ENCODE peak calls at places on chromosomes 1 and 21, in nine cellular contexts. L, V, I, B, Z, D, W, N and C are unnamed samples.

GRCh38 chr1:243974451-243975292 is 76.4 kb upstream of the ZBTB18 start:
- DNase-seq in L (no peak), V (no peak), I (no peak), B (no peak), Z (no peak), D (peak), W (peak), N (no peak), C (peak)

GRCh38 chr1:12021616-12022015 is 2.3 kb downstream of the MIIP start:
- DNase-seq in L (no peak), V (no peak), I (no peak), B (no peak), Z (no peak), D (no peak), W (no peak), N (no peak), C (no peak)

GRCh38 chr1:28451011-28451410 is 54.8 kb upstream of the RCC1 start:
- DNase-seq in L (no peak), V (no peak), I (no peak), B (no peak), Z (no peak), D (no peak), W (no peak), N (no peak), C (no peak)

GRCh38 chr1:245213066-245213465 is 58.3 kb downstream of the KIF26B start:
- DNase-seq in L (no peak), V (no peak), I (no peak), B (no peak), Z (no peak), D (no peak), W (no peak), N (no peak), C (no peak)

GRCh38 chr1:39489567-39490239 is 1.7 kb upstream of the BMP8A start:
- DNase-seq in L (no peak), V (no peak), I (no peak), B (no peak), Z (no peak), D (no peak), W (no peak), N (no peak), C (no peak)

GRCh38 chr1:84835169-84835568 is 57.8 kb downstream of the LPAR3 start:
- DNase-seq in L (no peak), V (no peak), I (no peak), B (no peak), Z (no peak), D (no peak), W (no peak), N (no peak), C (no peak)

GRCh38 chr1:66364578-66365391 is 169.2 kb upstream of the SGIP1 start:
- DNase-seq in L (no peak), V (no peak), I (no peak), B (no peak), Z (no peak), D (peak), W (no peak), N (no peak), C (no peak)

GRCh38 chr1:241998412-241998921 is 431 bp downstream of the MAP1LC3C start:
- DNase-seq in L (peak), V (peak), I (peak), B (peak), Z (peak), D (peak), W (peak), N (peak), C (peak)

GRCh38 chr1:53653200-53653575 is 85.8 kb downstream of the GLIS1 start:
- DNase-seq in L (no peak), V (no peak), I (no peak), B (no peak), Z (no peak), D (no peak), W (no peak), N (no peak), C (no peak)

GRCh38 chr1:66416295-66416694 is 117.7 kb upstream of the SGIP1 start:
- DNase-seq in L (no peak), V (no peak), I (no peak), B (no peak), Z (no peak), D (peak), W (no peak), N (no peak), C (no peak)

GRCh38 chr1:95809391-95809790 is 575.4 kb downstream of the RWDD3 start:
- DNase-seq in L (no peak), V (no peak), I (no peak), B (no peak), Z (no peak), D (no peak), W (no peak), N (no peak), C (no peak)

GRCh38 chr1:244801246-244801645 is 34.2 kb upstream of the COX20 start:
- DNase-seq in L (peak), V (peak), I (no peak), B (peak), Z (peak), D (no peak), W (peak), N (peak), C (peak)

GRCh38 chr1:168291222-168291824 is 10.6 kb downstream of the TBX19 start:
- DNase-seq in L (no peak), V (no peak), I (no peak), B (no peak), Z (no peak), D (no peak), W (no peak), N (no peak), C (no peak)

GRCh38 chr1:96515925-96516324 is 205.7 kb upstream of the PTBP2 start:
- DNase-seq in L (no peak), V (no peak), I (no peak), B (no peak), Z (no peak), D (no peak), W (no peak), N (no peak), C (no peak)

GRCh38 chr1:2025491-2025981 is 6.4 kb downstream of the GABRD start:
- DNase-seq in L (peak), V (no peak), I (no peak), B (no peak), Z (no peak), D (no peak), W (peak), N (no peak), C (peak)

GRCh38 chr1:2969011-2969869 is 52.0 kb upstream of the ACTRT2 start:
- DNase-seq in L (no peak), V (no peak), I (no peak), B (no peak), Z (no peak), D (no peak), W (no peak), N (no peak), C (no peak)

GRCh38 chr1:109099871-109100757 is 9.6 kb downstream of the TMEM167B start:
- DNase-seq in L (peak), V (peak), I (peak), B (peak), Z (peak), D (peak), W (peak), N (peak), C (peak)

GRCh38 chr1:31541201-31541600 is 35.1 kb upstream of the TINAGL1 start:
- DNase-seq in L (no peak), V (no peak), I (no peak), B (no peak), Z (no peak), D (no peak), W (no peak), N (no peak), C (no peak)

GRCh38 chr21:35266546-35266945 is 217.4 kb upstream of the RUNX1 start:
- DNase-seq in L (no peak), V (no peak), I (no peak), B (no peak), Z (no peak), D (peak), W (no peak), N (peak), C (no peak)

GRCh38 chr1:161019767-161020572 is 982 bp downstream of the F11R start:
- DNase-seq in L (no peak), V (no peak), I (no peak), B (no peak), Z (no peak), D (no peak), W (no peak), N (no peak), C (no peak)

GRCh38 chr1:23634840-23635642 is 56.6 kb upstream of the RPL11 start:
- DNase-seq in L (peak), V (no peak), I (peak), B (peak), Z (peak), D (peak), W (peak), N (peak), C (peak)

GRCh38 chr1:63690966-63691365 is 82.9 kb upstream of the ROR1 start:
- DNase-seq in L (no peak), V (no peak), I (no peak), B (no peak), Z (no peak), D (no peak), W (no peak), N (no peak), C (no peak)

GRCh38 chr1:202576816-202577215 is 133.4 kb downstream of the SYT2 start:
- DNase-seq in L (no peak), V (no peak), I (no peak), B (peak), Z (peak), D (peak), W (no peak), N (no peak), C (no peak)

GRCh38 chr1:21586926-21587601 is 77.8 kb downstream of the ALPL start:
- DNase-seq in L (peak), V (no peak), I (no peak), B (peak), Z (peak), D (peak), W (no peak), N (peak), C (peak)

GRCh38 chr1:53325326-53326087 is 2.4 kb downstream of the LRP8 start:
- DNase-seq in L (no peak), V (no peak), I (no peak), B (no peak), Z (no peak), D (no peak), W (no peak), N (no peak), C (no peak)

GRCh38 chr1:61279570-61279969 is 197.2 kb downstream of the NFIA start:
- DNase-seq in L (no peak), V (no peak), I (no peak), B (no peak), Z (no peak), D (no peak), W (no peak), N (no peak), C (no peak)

GRCh38 chr1:22143065-22143514 is at the start of gene WNT4:
- DNase-seq in L (no peak), V (no peak), I (no peak), B (no peak), Z (peak), D (peak), W (peak), N (no peak), C (no peak)

GRCh38 chr21:36470294-36470693 is 9.6 kb downstream of the CLDN14 start:
- DNase-seq in L (no peak), V (no peak), I (no peak), B (no peak), Z (no peak), D (no peak), W (no peak), N (no peak), C (no peak)

GRCh38 chr1:39378377-39378776 is 113.1 kb upstream of the BMP8A start:
- DNase-seq in L (no peak), V (no peak), I (no peak), B (no peak), Z (no peak), D (no peak), W (no peak), N (no peak), C (no peak)

GRCh38 chr1:147515046-147515869 is 26.0 kb upstream of the BCL9 start:
- DNase-seq in L (no peak), V (no peak), I (no peak), B (no peak), Z (no peak), D (no peak), W (peak), N (peak), C (no peak)

GRCh38 chr1:97108200-97108599 is 386.6 kb downstream of the PTBP2 start:
- DNase-seq in L (no peak), V (no peak), I (no peak), B (no peak), Z (no peak), D (peak), W (no peak), N (peak), C (no peak)

GRCh38 chr1:48576565-48576964 is 104.6 kb upstream of the SPATA6 start:
- DNase-seq in L (no peak), V (no peak), I (no peak), B (no peak), Z (no peak), D (no peak), W (no peak), N (no peak), C (no peak)